ENCODE peak calls at places on chromosomes 4 and X, in four cellular contexts. Q is NCI-H526; V is stimulated activated CD4-positive, alpha-beta T cell treated with anti-CD3 and anti-CD28 coated beads, Interleukin-4, amount 100 ng/mL, for 1 hour; G is head of caudate nucleus. H is an unnamed sample.

GRCh38 chr4:174882317-174882992 is 35.7 kb upstream of the ADAM29 start:
- DNase-seq in Q (no peak), V (no peak), G (no peak), H (no peak)

GRCh38 chrX:39206746-39207145 is 405.5 kb downstream of the MID1IP1 start:
- DNase-seq in Q (no peak), V (no peak), G (no peak), H (no peak)

GRCh38 chr4:183145773-183146172 is 46.7 kb downstream of the WWC2 start:
- DNase-seq in Q (no peak), V (no peak), G (no peak), H (no peak)

GRCh38 chrX:13647709-13648212 is 5.2 kb upstream of the TCEANC start:
- DNase-seq in Q (no peak), V (peak), G (no peak), H (no peak)

GRCh38 chr4:3338976-3339531 is 46.2 kb downstream of the RGS12 start:
- DNase-seq in Q (no peak), V (no peak), G (no peak), H (no peak)

GRCh38 chr4:118811008-118811764 is 24.7 kb downstream of the SEC24D start:
- DNase-seq in Q (no peak), V (no peak), G (no peak), H (no peak)

GRCh38 chr4:113979157-113979972 is at the start of gene ARSJ:
- DNase-seq in Q (no peak), V (peak), G (peak), H (peak)

GRCh38 chr4:16524911-16525574 is 298.8 kb upstream of the TAPT1 start:
- DNase-seq in Q (no peak), V (no peak), G (no peak), H (no peak)

GRCh38 chr4:27148211-27148895 is 287.7 kb downstream of the STIM2 start:
- DNase-seq in Q (no peak), V (no peak), G (no peak), H (no peak)

GRCh38 chrX:40388441-40388840 is 192.3 kb upstream of the ATP6AP2 start:
- DNase-seq in Q (no peak), V (no peak), G (no peak), H (no peak)

GRCh38 chr4:14596904-14597303 is 405.4 kb upstream of the CPEB2 start:
- DNase-seq in Q (no peak), V (no peak), G (peak), H (no peak)

GRCh38 chr4:78545275-78546246 is 6.0 kb upstream of the ANXA3 start:
- DNase-seq in Q (no peak), V (no peak), G (no peak), H (no peak)

GRCh38 chrX:150255441-150256296 is 107.4 kb upstream of the MAMLD1 start:
- DNase-seq in Q (no peak), V (no peak), G (no peak), H (no peak)

GRCh38 chr4:1045193-1045594 is 33.8 kb downstream of the FGFRL1 start:
- DNase-seq in Q (no peak), V (no peak), G (no peak), H (no peak)